ENCODE peak calls at places on chromosome 1, in eight cellular contexts. One of them, this sample, is unnamed.

GRCh38 chr1:41898191-41898713 is 20.5 kb downstream of the HIVEP3 start:
- DNase-seq in K562: peak
- DNase-seq in DND-41: peak
- DNase-seq in prostate gland: no peak
- DNase-seq in substantia nigra: no peak
- DNase-seq in tibial artery: no peak
- DNase-seq in right lobe of liver: no peak
- DNase-seq in lower lobe of right lung: no peak
- DNase-seq in this sample: peak

GRCh38 chr1:78388275-78388674 is 102.5 kb upstream of the PTGFR start:
- DNase-seq in lower lobe of right lung: no peak
- DNase-seq in substantia nigra: no peak
- DNase-seq in right lobe of liver: no peak
- DNase-seq in prostate gland: no peak
- DNase-seq in K562: no peak
- DNase-seq in DND-41: no peak
- DNase-seq in tibial artery: no peak
- DNase-seq in this sample: peak

GRCh38 chr1:17475729-17476128 is 36.3 kb upstream of the RCC2 start:
- DNase-seq in K562: peak
- DNase-seq in lower lobe of right lung: no peak
- DNase-seq in substantia nigra: no peak
- DNase-seq in tibial artery: no peak
- DNase-seq in right lobe of liver: no peak
- DNase-seq in DND-41: no peak
- DNase-seq in prostate gland: no peak
- DNase-seq in this sample: no peak

GRCh38 chr1:153968000-153968363 is 280 bp downstream of the CREB3L4 start:
- DNase-seq in DND-41: no peak
- DNase-seq in K562: no peak
- DNase-seq in lower lobe of right lung: peak
- DNase-seq in prostate gland: peak
- DNase-seq in right lobe of liver: peak
- DNase-seq in tibial artery: peak
- DNase-seq in substantia nigra: no peak
- DNase-seq in this sample: no peak

GRCh38 chr1:151718011-151718431 is 1.4 kb upstream of the CELF3 start:
- DNase-seq in DND-41: no peak
- DNase-seq in lower lobe of right lung: no peak
- DNase-seq in K562: no peak
- DNase-seq in tibial artery: no peak
- DNase-seq in right lobe of liver: no peak
- DNase-seq in substantia nigra: no peak
- DNase-seq in prostate gland: no peak
- DNase-seq in this sample: no peak

GRCh38 chr1:231596337-231596791 is 30.2 kb upstream of the DISC1 start:
- DNase-seq in prostate gland: no peak
- DNase-seq in DND-41: no peak
- DNase-seq in tibial artery: no peak
- DNase-seq in K562: peak
- DNase-seq in lower lobe of right lung: no peak
- DNase-seq in substantia nigra: no peak
- DNase-seq in right lobe of liver: no peak
- DNase-seq in this sample: peak

GRCh38 chr1:56819393-56819899 is at the start of gene FYB2:
- DNase-seq in prostate gland: peak
- DNase-seq in lower lobe of right lung: no peak
- DNase-seq in right lobe of liver: peak
- DNase-seq in K562: no peak
- DNase-seq in tibial artery: no peak
- DNase-seq in substantia nigra: no peak
- DNase-seq in DND-41: no peak
- DNase-seq in this sample: peak

GRCh38 chr1:95287825-95288224 is 53.8 kb downstream of the RWDD3 start:
- DNase-seq in right lobe of liver: no peak
- DNase-seq in prostate gland: no peak
- DNase-seq in DND-41: no peak
- DNase-seq in lower lobe of right lung: no peak
- DNase-seq in K562: no peak
- DNase-seq in tibial artery: no peak
- DNase-seq in substantia nigra: no peak
- DNase-seq in this sample: no peak

GRCh38 chr1:220827445-220828210 is 40.9 kb downstream of the MTARC1 start:
- DNase-seq in K562: no peak
- DNase-seq in substantia nigra: no peak
- DNase-seq in lower lobe of right lung: no peak
- DNase-seq in prostate gland: no peak
- DNase-seq in right lobe of liver: no peak
- DNase-seq in DND-41: no peak
- DNase-seq in tibial artery: no peak
- DNase-seq in this sample: no peak

GRCh38 chr1:220828211-220828553 is 41.5 kb downstream of the MTARC1 start:
- DNase-seq in K562: no peak
- DNase-seq in lower lobe of right lung: no peak
- DNase-seq in DND-41: no peak
- DNase-seq in right lobe of liver: peak
- DNase-seq in substantia nigra: no peak
- DNase-seq in tibial artery: no peak
- DNase-seq in prostate gland: no peak
- DNase-seq in this sample: peak

GRCh38 chr1:220825819-220826551 is 39.3 kb downstream of the MTARC1 start:
- DNase-seq in right lobe of liver: no peak
- DNase-seq in lower lobe of right lung: no peak
- DNase-seq in tibial artery: no peak
- DNase-seq in substantia nigra: no peak
- DNase-seq in DND-41: no peak
- DNase-seq in K562: peak
- DNase-seq in prostate gland: no peak
- DNase-seq in this sample: peak

GRCh38 chr1:220826729-220827128 is 40.0 kb downstream of the MTARC1 start:
- DNase-seq in DND-41: no peak
- DNase-seq in K562: no peak
- DNase-seq in prostate gland: no peak
- DNase-seq in tibial artery: no peak
- DNase-seq in right lobe of liver: no peak
- DNase-seq in substantia nigra: no peak
- DNase-seq in lower lobe of right lung: no peak
- DNase-seq in this sample: no peak

DNA sequence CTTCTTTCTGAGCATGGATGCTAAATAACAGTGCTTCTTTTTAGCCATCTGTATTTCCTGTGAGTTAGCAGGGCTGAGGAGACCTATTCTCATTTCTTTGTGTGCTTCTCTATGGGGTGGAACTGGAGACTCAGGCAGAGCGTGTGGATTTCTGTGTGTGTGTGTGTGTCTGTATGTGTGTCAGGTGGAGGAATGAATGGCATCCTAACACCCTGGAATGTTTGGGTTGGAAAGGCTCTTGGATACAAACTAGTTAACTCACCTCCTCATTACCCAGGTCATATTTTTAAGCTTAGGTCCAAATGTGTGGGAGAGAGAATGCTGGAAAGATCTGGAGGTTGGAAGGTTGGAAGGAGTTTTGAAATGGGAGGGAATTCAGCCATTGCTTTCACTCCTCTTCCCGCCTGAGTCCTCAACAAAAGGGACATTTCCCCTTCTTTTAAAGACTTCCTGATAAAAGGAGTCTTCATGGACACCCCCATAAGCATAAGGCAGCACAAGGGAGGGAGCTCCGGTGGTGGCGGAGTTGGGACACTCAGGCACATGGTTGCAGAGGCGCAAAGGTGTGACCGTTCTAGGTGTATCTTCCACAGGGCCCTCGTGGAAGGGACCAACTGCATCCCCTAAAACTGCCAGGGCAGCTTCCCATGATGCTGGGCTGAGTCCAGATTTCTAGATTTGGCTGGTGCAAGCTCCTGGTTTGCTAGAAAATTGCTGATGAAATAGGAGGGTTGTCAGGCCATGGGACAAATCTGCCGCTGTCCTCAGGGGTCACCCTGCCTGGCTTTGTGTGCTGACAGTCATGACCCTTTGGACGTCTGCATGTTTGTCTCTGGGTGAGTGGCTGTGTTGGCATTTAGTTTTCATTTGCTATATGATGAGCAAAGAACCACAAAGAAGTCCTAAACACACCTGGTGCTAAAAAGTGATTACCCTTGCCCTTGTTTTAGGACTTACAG is 37.6 kb downstream of the MTARC1 start:
- DNase-seq in substantia nigra: no peak
- DNase-seq in tibial artery: no peak
- DNase-seq in right lobe of liver: peak
- DNase-seq in prostate gland: no peak
- DNase-seq in K562: no peak
- DNase-seq in lower lobe of right lung: no peak
- DNase-seq in DND-41: no peak
- DNase-seq in this sample: no peak
- H3K27ac ChIP-seq in substantia nigra: no peak
- H3K27ac ChIP-seq in tibial artery: no peak
- H3K27ac ChIP-seq in right lobe of liver: peak
- H3K27ac ChIP-seq in prostate gland: no peak
- H3K27ac ChIP-seq in K562: no peak
- H3K27ac ChIP-seq in lower lobe of right lung: no peak
- H3K27ac ChIP-seq in DND-41: no peak
- H3K27ac ChIP-seq in this sample: no peak

GRCh38 chr1:38788285-38788684 is 71.3 kb downstream of the RRAGC start:
- DNase-seq in prostate gland: no peak
- DNase-seq in K562: no peak
- DNase-seq in tibial artery: no peak
- DNase-seq in lower lobe of right lung: no peak
- DNase-seq in right lobe of liver: no peak
- DNase-seq in DND-41: no peak
- DNase-seq in substantia nigra: no peak
- DNase-seq in this sample: no peak

GRCh38 chr1:38791892-38792291 is 67.7 kb downstream of the RRAGC start:
- DNase-seq in tibial artery: no peak
- DNase-seq in K562: no peak
- DNase-seq in substantia nigra: no peak
- DNase-seq in lower lobe of right lung: no peak
- DNase-seq in DND-41: no peak
- DNase-seq in right lobe of liver: no peak
- DNase-seq in prostate gland: no peak
- DNase-seq in this sample: no peak

GRCh38 chr1:38788937-38789336 is 70.6 kb downstream of the RRAGC start:
- DNase-seq in substantia nigra: no peak
- DNase-seq in lower lobe of right lung: no peak
- DNase-seq in DND-41: no peak
- DNase-seq in prostate gland: no peak
- DNase-seq in right lobe of liver: no peak
- DNase-seq in tibial artery: no peak
- DNase-seq in K562: peak
- DNase-seq in this sample: no peak

GRCh38 chr1:38790422-38791212 is 69.0 kb downstream of the RRAGC start:
- DNase-seq in prostate gland: no peak
- DNase-seq in tibial artery: no peak
- DNase-seq in K562: peak
- DNase-seq in lower lobe of right lung: no peak
- DNase-seq in substantia nigra: no peak
- DNase-seq in right lobe of liver: no peak
- DNase-seq in DND-41: no peak
- DNase-seq in this sample: no peak

DNA sequence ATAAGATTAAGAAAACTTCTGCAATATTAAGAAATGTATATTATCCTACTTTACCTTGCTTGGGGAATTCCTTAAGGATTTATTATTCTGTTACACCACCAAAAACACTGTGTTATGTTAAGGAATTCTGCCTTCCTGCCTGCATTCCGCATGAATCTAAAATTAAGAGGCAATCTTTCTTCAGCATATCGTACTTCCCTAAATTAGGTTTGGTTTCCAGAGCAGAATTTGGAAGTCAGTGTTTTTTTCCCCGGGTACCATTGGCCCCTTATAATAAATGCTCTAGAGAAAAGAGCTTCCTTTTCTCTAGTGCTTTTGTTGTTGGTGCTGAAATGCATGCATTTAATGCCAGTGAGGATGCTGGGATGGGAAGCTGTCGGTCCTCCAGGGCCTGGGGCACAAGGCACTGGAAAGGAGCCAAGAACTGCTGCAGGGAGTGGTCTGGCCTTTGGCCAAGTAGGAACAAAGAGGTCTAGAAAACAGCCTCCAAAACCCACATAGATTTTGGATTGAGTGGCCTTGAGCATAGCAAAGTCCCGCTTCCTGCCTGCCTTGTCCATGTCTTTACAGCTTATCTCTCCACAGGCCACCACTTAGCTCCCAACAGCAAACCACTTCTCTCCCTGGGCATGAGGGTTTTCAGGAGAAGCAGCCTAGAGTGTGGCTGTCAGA is 69.9 kb downstream of the RRAGC start:
- DNase-seq in right lobe of liver: no peak
- DNase-seq in prostate gland: no peak
- DNase-seq in tibial artery: no peak
- DNase-seq in K562: peak
- DNase-seq in DND-41: no peak
- DNase-seq in substantia nigra: no peak
- DNase-seq in lower lobe of right lung: no peak
- DNase-seq in this sample: peak
- H3K27ac ChIP-seq in right lobe of liver: no peak
- H3K27ac ChIP-seq in prostate gland: no peak
- H3K27ac ChIP-seq in tibial artery: no peak
- H3K27ac ChIP-seq in K562: peak
- H3K27ac ChIP-seq in DND-41: no peak
- H3K27ac ChIP-seq in substantia nigra: no peak
- H3K27ac ChIP-seq in lower lobe of right lung: no peak
- H3K27ac ChIP-seq in this sample: no peak

DNA sequence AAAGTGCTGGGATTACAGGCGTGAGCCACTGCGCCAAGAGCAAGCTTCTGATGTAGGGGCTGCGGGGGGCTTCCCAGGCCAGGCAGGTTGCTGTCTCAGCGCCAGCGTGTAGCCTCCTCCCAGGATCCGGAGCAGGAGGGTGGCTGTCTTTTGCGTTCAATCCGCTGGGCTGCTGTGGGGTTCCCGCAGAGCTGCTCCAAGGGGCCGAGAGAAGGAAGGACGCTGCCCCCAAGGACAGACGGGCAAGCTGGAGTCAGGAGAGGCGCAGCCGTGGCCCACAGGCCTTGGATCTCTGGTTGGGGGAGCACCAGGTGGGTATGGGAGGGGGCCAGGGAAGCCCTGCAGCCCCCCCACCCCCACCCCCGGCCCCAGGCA is 16.0 kb upstream of the SKI start:
- DNase-seq in substantia nigra: no peak
- DNase-seq in tibial artery: no peak
- DNase-seq in right lobe of liver: no peak
- DNase-seq in prostate gland: no peak
- DNase-seq in K562: no peak
- DNase-seq in lower lobe of right lung: peak
- DNase-seq in DND-41: no peak
- DNase-seq in this sample: peak
- H3K27ac ChIP-seq in substantia nigra: peak
- H3K27ac ChIP-seq in tibial artery: peak
- H3K27ac ChIP-seq in right lobe of liver: peak
- H3K27ac ChIP-seq in prostate gland: peak
- H3K27ac ChIP-seq in K562: peak
- H3K27ac ChIP-seq in lower lobe of right lung: peak
- H3K27ac ChIP-seq in DND-41: no peak
- H3K27ac ChIP-seq in this sample: peak

DNA sequence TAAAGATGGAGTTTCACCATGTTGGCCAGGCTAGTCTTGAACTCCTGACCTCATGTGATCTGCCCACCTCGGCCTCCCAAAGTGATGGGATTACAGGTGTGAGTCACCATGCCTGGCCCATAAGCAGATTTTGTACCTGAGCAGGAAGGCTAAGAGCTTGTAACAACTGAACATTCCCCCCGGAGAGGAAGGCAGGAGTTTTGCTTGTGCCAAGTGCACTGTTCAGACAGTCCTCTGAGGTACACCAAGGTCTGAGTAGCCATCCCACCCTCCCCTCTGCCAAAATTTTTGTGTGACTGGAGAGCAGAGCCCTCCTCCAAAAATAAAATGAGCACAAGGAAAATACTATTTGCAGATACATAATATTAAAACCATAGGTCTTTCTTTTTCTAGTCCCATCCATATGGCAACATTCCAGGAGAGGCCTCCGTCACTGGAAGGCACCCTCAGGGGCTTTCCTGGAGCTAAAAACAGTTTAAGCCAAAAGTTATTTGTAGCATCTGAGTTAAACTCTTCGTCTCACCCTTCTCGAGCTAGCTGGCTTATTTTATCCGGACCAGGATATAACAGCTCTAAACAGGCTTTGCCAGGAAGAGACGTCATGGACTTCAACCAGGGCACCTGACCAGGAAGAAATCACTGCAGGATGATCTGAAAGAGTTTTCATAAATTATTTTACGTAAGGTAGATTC is 27.2 kb downstream of the CAPN2 start:
- DNase-seq in substantia nigra: no peak
- DNase-seq in DND-41: no peak
- DNase-seq in right lobe of liver: no peak
- DNase-seq in K562: no peak
- DNase-seq in lower lobe of right lung: no peak
- DNase-seq in tibial artery: no peak
- DNase-seq in prostate gland: peak
- DNase-seq in this sample: no peak
- H3K27ac ChIP-seq in substantia nigra: no peak
- H3K27ac ChIP-seq in DND-41: no peak
- H3K27ac ChIP-seq in right lobe of liver: no peak
- H3K27ac ChIP-seq in K562: no peak
- H3K27ac ChIP-seq in lower lobe of right lung: peak
- H3K27ac ChIP-seq in tibial artery: peak
- H3K27ac ChIP-seq in prostate gland: peak
- H3K27ac ChIP-seq in this sample: no peak